ENCODE peak calls at places on chromosomes 13 and 19, in six cellular contexts. Q is esophagus squamous epithelium, J is endodermal cell, G is IMR-90, X is upper lobe of left lung, U is K562. B is an unnamed sample.

GRCh38 chr19:55091955-55092354 is 16.3 kb downstream of the EPS8L1 start:
- DNase-seq in X (peak; percentile 83), U (peak; percentile 79), J (peak; percentile 97), Q (no peak), G (no peak), B (no peak)

GRCh38 chr19:23116802-23117571 is at the start of gene ZNF730:
- DNase-seq in G (peak; percentile 68), U (peak; percentile 39), J (peak; percentile 99), Q (no peak), X (peak; percentile 76), B (no peak)

GRCh38 chr13:71285700-71286099 is 581.3 kb downstream of the DACH1 start:
- DNase-seq in G (no peak), U (no peak), Q (no peak), X (no peak), J (peak; percentile 50), B (no peak)

GRCh38 chr13:62678039-62678438 is 1262.4 kb upstream of the PCDH20 start:
- DNase-seq in X (no peak), Q (no peak), G (no peak), U (no peak), J (no peak), B (no peak)

GRCh38 chr13:23504188-23504587 is 66.0 kb upstream of the TNFRSF19 start:
- DNase-seq in G (peak; percentile 19), J (no peak), Q (no peak), U (no peak), X (no peak), B (no peak)

GRCh38 chr19:48798937-48799336 is 11.9 kb downstream of the BCAT2 start:
- DNase-seq in X (peak; percentile 52), G (peak; percentile 14), Q (no peak), U (no peak), J (peak; percentile 86), B (no peak)

GRCh38 chr19:39166571-39167391 is 30.0 kb upstream of the NCCRP1 start:
- DNase-seq in X (peak; percentile 88), J (peak; percentile 63), U (no peak), G (no peak), Q (no peak), B (no peak)

GRCh38 chr19:12796146-12797071 is 5.1 kb downstream of the JUNB start:
- DNase-seq in U (peak; percentile 54), G (peak; percentile 81), J (peak; percentile 94), X (no peak), Q (no peak), B (peak; percentile 78)

GRCh38 chr19:32877977-32878745 is 8.6 kb upstream of the SLC7A9 start:
- DNase-seq in X (peak; percentile 32), U (no peak), Q (no peak), G (no peak), J (no peak), B (no peak)

GRCh38 chr19:30319876-30320275 is 52.3 kb upstream of the ZNF536 start:
- DNase-seq in G (no peak), X (no peak), U (no peak), J (no peak), Q (no peak), B (no peak)

GRCh38 chr13:97798836-97799235 is 154.6 kb upstream of the IPO5 start:
- DNase-seq in U (no peak), G (peak; percentile 15), J (no peak), X (no peak), Q (no peak), B (no peak)

GRCh38 chr19:45172611-45173208 is 5.3 kb downstream of the TRAPPC6A start:
- DNase-seq in Q (no peak), J (no peak), U (no peak), G (no peak), X (no peak), B (no peak)

GRCh38 chr19:4393947-4394590 is 6.3 kb downstream of the SH3GL1 start:
- DNase-seq in J (peak; percentile 59), U (no peak), G (no peak), X (no peak), Q (no peak), B (no peak)

GRCh38 chr19:3106509-3107141 is 12.5 kb downstream of the GNA11 start:
- DNase-seq in Q (no peak), J (no peak), G (no peak), X (no peak), U (no peak), B (no peak)

GRCh38 chr13:51249254-51249653 is 27.1 kb downstream of the FAM124A start:
- DNase-seq in J (no peak), G (peak; percentile 2), U (no peak), X (no peak), Q (no peak), B (no peak)

GRCh38 chr13:56909896-56910600 is 230.7 kb upstream of the PRR20A start:
- DNase-seq in G (no peak), Q (no peak), X (peak; percentile 50), J (no peak), U (no peak), B (no peak)

GRCh38 chr13:21458457-21458815 is 667 bp downstream of the ZDHHC20 start:
- DNase-seq in Q (no peak), J (peak; percentile 87), X (no peak), U (peak; percentile 22), G (no peak), B (peak; percentile 63)

GRCh38 chr19:40600086-40600917 is 867 bp upstream of the LTBP4 start:
- DNase-seq in G (no peak), U (no peak), X (peak; percentile 87), Q (no peak), J (peak; percentile 62), B (no peak)

GRCh38 chr19:23799321-23799720 is 40.6 kb upstream of the ZNF681 start:
- DNase-seq in X (no peak), Q (no peak), J (no peak), U (no peak), G (no peak), B (peak; percentile 9)

GRCh38 chr13:106917024-106917491 is 349.1 kb upstream of the ARGLU1 start:
- DNase-seq in J (no peak), G (no peak), U (no peak), Q (no peak), X (peak; percentile 74), B (no peak)

GRCh38 chr19:1063030-1063908 is 3.7 kb upstream of the ARHGAP45 start:
- DNase-seq in G (no peak), X (peak; percentile 88), Q (no peak), J (peak; percentile 77), U (peak; percentile 77), B (no peak)

GRCh38 chr19:8366961-8367326 is 3.0 kb downstream of the ANGPTL4 start:
- DNase-seq in X (peak; percentile 70), G (no peak), U (peak; percentile 14), Q (no peak), J (peak; percentile 49), B (no peak)

GRCh38 chr19:34480491-34480890 is 1.1 kb upstream of the WTIP start:
- DNase-seq in G (no peak), J (no peak), Q (no peak), U (no peak), X (peak; percentile 61), B (no peak)

GRCh38 chr19:18879579-18880373 is 16.2 kb downstream of the CERS1 start:
- DNase-seq in J (peak; percentile 89), G (no peak), U (peak; percentile 96), Q (no peak), X (no peak), B (no peak)

GRCh38 chr19:19062454-19063182 is 1.2 kb upstream of the SLC25A42 start:
- DNase-seq in X (no peak), U (no peak), J (no peak), G (peak; percentile 63), Q (no peak), B (no peak)

GRCh38 chr13:43132228-43132627 is 108.8 kb downstream of the DNAJC15 start:
- DNase-seq in Q (no peak), X (no peak), G (peak; percentile 36), U (no peak), J (peak; percentile 87), B (no peak)

GRCh38 chr19:4391701-4392543 is 8.4 kb downstream of the SH3GL1 start:
- DNase-seq in U (no peak), G (peak; percentile 91), Q (no peak), J (no peak), X (no peak), B (no peak)

DNA sequence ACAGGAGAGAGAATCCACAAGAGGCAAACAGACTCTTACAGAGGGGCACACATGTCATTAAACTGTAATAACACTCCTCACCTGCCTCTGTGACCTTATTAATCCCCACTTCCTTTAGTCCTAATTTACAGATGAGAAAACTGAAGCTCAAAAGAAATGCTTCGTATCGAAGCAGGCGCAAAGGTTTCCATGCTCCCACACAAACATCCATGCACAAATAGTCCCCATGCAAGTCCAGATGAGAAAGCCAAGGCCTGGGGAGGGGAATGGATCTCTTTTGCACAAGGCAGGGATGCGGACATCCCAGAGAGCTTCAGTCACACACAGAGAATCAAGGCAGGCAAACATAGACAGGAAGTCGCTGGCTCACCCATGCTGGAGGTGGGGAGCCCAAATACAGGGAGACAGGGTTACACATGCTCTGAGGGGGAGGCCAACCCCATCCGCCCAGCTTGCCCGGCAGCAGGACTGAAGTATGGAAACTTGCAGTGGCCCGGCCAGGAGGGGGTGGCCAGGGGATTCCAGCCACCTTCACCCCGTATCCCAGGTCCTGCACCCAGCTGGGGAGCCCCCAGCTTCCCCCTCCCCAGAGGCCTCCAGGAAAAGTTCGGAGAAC is 468 bp downstream of the S1PR5 start:
- DNase-seq in U (no peak), X (no peak), J (no peak), G (no peak), Q (no peak), B (peak; percentile 35)
- H3K4me3 ChIP-seq in U (peak overlapping the region; percentile 30), X (peak overlapping the region; percentile 40), J (peak overlapping the region; percentile 79), G (peak overlapping the region; percentile 48), Q (peak overlapping the region; percentile 52), B (peak overlapping the region; percentile 48)

GRCh38 chr13:99498304-99499161 is 2.7 kb upstream of the TM9SF2 start:
- DNase-seq in U (peak; percentile 93), X (peak; percentile 99), G (peak; percentile 95), J (peak; percentile 100), Q (peak; percentile 72), B (peak; percentile 95)
- TF ChIP-seq CTCF in U (no peak), X (no peak), G (no peak), J (no peak), Q (no peak), B (no peak)

GRCh38 chr13:45728759-45729158 is 26.6 kb downstream of the CBY2 start:
- DNase-seq in X (no peak), G (no peak), U (peak; percentile 24), Q (no peak), J (peak; percentile 88), B (no peak)

GRCh38 chr13:45731455-45731854 is 29.3 kb downstream of the CBY2 start:
- DNase-seq in Q (no peak), G (no peak), J (no peak), U (no peak), X (no peak), B (no peak)
- H3K27ac ChIP-seq in Q (no peak overlapping the region), G (no peak overlapping the region), J (no peak overlapping the region), U (no peak overlapping the region), X (no peak overlapping the region), B (no peak overlapping the region)

GRCh38 chr19:10758978-10759377 is 41.1 kb downstream of the DNM2 start:
- DNase-seq in X (no peak), J (no peak), Q (no peak), G (no peak), U (no peak), B (no peak)
- H3K4me3 ChIP-seq in X (no peak overlapping the region), J (no peak overlapping the region), Q (no peak overlapping the region), G (no peak overlapping the region), U (no peak overlapping the region), B (peak overlapping the region; percentile 10)

GRCh38 chr13:91155512-91156114 is 191.9 kb upstream of the MIR17HG start:
- DNase-seq in U (no peak), Q (no peak), J (peak; percentile 48), G (no peak), X (no peak), B (no peak)
- TF ChIP-seq CTCF in U (no peak), Q (no peak), J (no peak), G (no peak), X (no peak), B (no peak)

B was measured in CD8-positive, alpha-beta T cell.